ENCODE peak calls at places on chromosomes 16 and 17, in five cellular contexts. One of them, this sample, is unnamed. For H3K36me3, the result is how much of the 10 kb centered on the place peaks cover.

GRCh38 chr17:58335061-58335731 is 6.6 kb upstream of the TSPOAP1 start:
- DNase-seq in brain microvascular endothelial cell: no peak
- DNase-seq in gastrocnemius medialis: no peak
- DNase-seq in Peyer's patch: peak
- DNase-seq in heart left ventricle: no peak
- DNase-seq in this sample: no peak

GRCh38 chr16:85916141-85916890 is 17.4 kb downstream of the IRF8 start:
- DNase-seq in brain microvascular endothelial cell: no peak
- DNase-seq in gastrocnemius medialis: no peak
- DNase-seq in Peyer's patch: peak
- DNase-seq in heart left ventricle: peak
- DNase-seq in this sample: peak

GRCh38 chr17:16215002-16215272 is 397 bp downstream of the NCOR1 start:
- DNase-seq in brain microvascular endothelial cell: no peak
- DNase-seq in gastrocnemius medialis: peak
- DNase-seq in Peyer's patch: peak
- DNase-seq in heart left ventricle: no peak
- DNase-seq in this sample: peak

GRCh38 chr16:72921620-72922019 is 126.3 kb downstream of the ZFHX3 start:
- DNase-seq in brain microvascular endothelial cell: peak
- DNase-seq in gastrocnemius medialis: no peak
- DNase-seq in Peyer's patch: no peak
- DNase-seq in heart left ventricle: no peak
- DNase-seq in this sample: peak

GRCh38 chr17:47815106-47815918 is 6.3 kb downstream of the OSBPL7 start:
- DNase-seq in brain microvascular endothelial cell: no peak
- DNase-seq in gastrocnemius medialis: no peak
- DNase-seq in Peyer's patch: no peak
- DNase-seq in heart left ventricle: no peak
- DNase-seq in this sample: no peak

GRCh38 chr17:80103686-80104085 is 2.3 kb downstream of the GAA start:
- DNase-seq in brain microvascular endothelial cell: no peak
- DNase-seq in gastrocnemius medialis: no peak
- DNase-seq in Peyer's patch: no peak
- DNase-seq in heart left ventricle: no peak
- DNase-seq in this sample: no peak

GRCh38 chr17:78140169-78141051 is 5.8 kb upstream of the C17orf99 start:
- DNase-seq in brain microvascular endothelial cell: peak
- DNase-seq in gastrocnemius medialis: peak
- DNase-seq in Peyer's patch: peak
- DNase-seq in heart left ventricle: peak
- DNase-seq in this sample: peak

GRCh38 chr16:21001262-21001661 is 100.7 kb downstream of the LYRM1 start:
- DNase-seq in brain microvascular endothelial cell: peak
- DNase-seq in gastrocnemius medialis: no peak
- DNase-seq in Peyer's patch: no peak
- DNase-seq in heart left ventricle: no peak
- DNase-seq in this sample: peak

GRCh38 chr17:78359216-78359935 is 501 bp downstream of the SOCS3 start:
- DNase-seq in brain microvascular endothelial cell: no peak
- DNase-seq in gastrocnemius medialis: no peak
- DNase-seq in Peyer's patch: peak
- DNase-seq in heart left ventricle: peak
- DNase-seq in this sample: peak

GRCh38 chr16:7615565-7615964 is 282.9 kb downstream of the RBFOX1 start:
- DNase-seq in brain microvascular endothelial cell: no peak
- DNase-seq in gastrocnemius medialis: peak
- DNase-seq in Peyer's patch: no peak
- DNase-seq in heart left ventricle: no peak
- DNase-seq in this sample: no peak

GRCh38 chr16:11322823-11323222 is 22.4 kb upstream of the RMI2 start:
- DNase-seq in brain microvascular endothelial cell: no peak
- DNase-seq in gastrocnemius medialis: no peak
- DNase-seq in Peyer's patch: no peak
- DNase-seq in heart left ventricle: no peak
- DNase-seq in this sample: no peak

GRCh38 chr17:64216385-64217248 is 46.4 kb downstream of the TEX2 start:
- DNase-seq in brain microvascular endothelial cell: peak
- DNase-seq in gastrocnemius medialis: peak
- DNase-seq in Peyer's patch: peak
- DNase-seq in heart left ventricle: peak
- DNase-seq in this sample: no peak

GRCh38 chr16:16890964-16891363 is 512.0 kb downstream of the NPIPA7 start:
- DNase-seq in brain microvascular endothelial cell: no peak
- DNase-seq in gastrocnemius medialis: no peak
- DNase-seq in Peyer's patch: no peak
- DNase-seq in heart left ventricle: no peak
- DNase-seq in this sample: no peak

GRCh38 chr17:14775761-14776492 is 475.0 kb downstream of the HS3ST3B1 start:
- DNase-seq in brain microvascular endothelial cell: peak
- DNase-seq in gastrocnemius medialis: no peak
- DNase-seq in Peyer's patch: no peak
- DNase-seq in heart left ventricle: no peak
- DNase-seq in this sample: no peak

GRCh38 chr17:5861246-5861645 is 208.9 kb upstream of the WSCD1 start:
- DNase-seq in brain microvascular endothelial cell: no peak
- DNase-seq in gastrocnemius medialis: no peak
- DNase-seq in Peyer's patch: no peak
- DNase-seq in heart left ventricle: no peak
- DNase-seq in this sample: no peak

GRCh38 chr17:67013891-67014290 is 30.5 kb upstream of the CACNG1 start:
- DNase-seq in brain microvascular endothelial cell: no peak
- DNase-seq in gastrocnemius medialis: no peak
- DNase-seq in Peyer's patch: no peak
- DNase-seq in heart left ventricle: no peak
- DNase-seq in this sample: no peak

GRCh38 chr17:3511841-3512511 is 36.2 kb downstream of the ASPA start:
- DNase-seq in brain microvascular endothelial cell: no peak
- DNase-seq in gastrocnemius medialis: no peak
- DNase-seq in Peyer's patch: no peak
- DNase-seq in heart left ventricle: no peak
- DNase-seq in this sample: no peak

GRCh38 chr17:75872434-75873351 is 5.7 kb downstream of the TRIM47 start:
- DNase-seq in brain microvascular endothelial cell: peak
- DNase-seq in gastrocnemius medialis: peak
- DNase-seq in Peyer's patch: peak
- DNase-seq in heart left ventricle: peak
- DNase-seq in this sample: no peak

GRCh38 chr16:8931864-8932263 is 31.8 kb downstream of the USP7 start:
- DNase-seq in brain microvascular endothelial cell: peak
- DNase-seq in gastrocnemius medialis: no peak
- DNase-seq in Peyer's patch: peak
- DNase-seq in heart left ventricle: peak
- DNase-seq in this sample: peak

GRCh38 chr17:69423450-69423849 is 9.0 kb downstream of the MAP2K6 start:
- DNase-seq in brain microvascular endothelial cell: no peak
- DNase-seq in gastrocnemius medialis: no peak
- DNase-seq in Peyer's patch: no peak
- DNase-seq in heart left ventricle: no peak
- DNase-seq in this sample: peak

GRCh38 chr16:21023509-21024202 is 123.1 kb downstream of the LYRM1 start:
- DNase-seq in brain microvascular endothelial cell: no peak
- DNase-seq in gastrocnemius medialis: no peak
- DNase-seq in Peyer's patch: peak
- DNase-seq in heart left ventricle: peak
- DNase-seq in this sample: no peak

GRCh38 chr17:55743103-55743679 is 7.7 kb upstream of the PCTP start:
- DNase-seq in brain microvascular endothelial cell: no peak
- DNase-seq in gastrocnemius medialis: no peak
- DNase-seq in Peyer's patch: peak
- DNase-seq in heart left ventricle: no peak
- DNase-seq in this sample: no peak

GRCh38 chr16:62256406-62256805 is 220.2 kb upstream of the CDH8 start:
- DNase-seq in brain microvascular endothelial cell: no peak
- DNase-seq in gastrocnemius medialis: no peak
- DNase-seq in Peyer's patch: no peak
- DNase-seq in heart left ventricle: no peak
- DNase-seq in this sample: peak

GRCh38 chr17:20206068-20206467 is 196.9 kb downstream of the SPECC1 start:
- DNase-seq in brain microvascular endothelial cell: no peak
- DNase-seq in gastrocnemius medialis: no peak
- DNase-seq in Peyer's patch: no peak
- DNase-seq in heart left ventricle: no peak
- DNase-seq in this sample: no peak

GRCh38 chr17:54347495-54347894 is 524.8 kb downstream of the KIF2B start:
- DNase-seq in brain microvascular endothelial cell: no peak
- DNase-seq in gastrocnemius medialis: no peak
- DNase-seq in Peyer's patch: no peak
- DNase-seq in heart left ventricle: no peak
- DNase-seq in this sample: no peak

GRCh38 chr17:39099686-39100293 is 51.6 kb downstream of the PLXDC1 start:
- DNase-seq in brain microvascular endothelial cell: no peak
- DNase-seq in gastrocnemius medialis: peak
- DNase-seq in Peyer's patch: peak
- DNase-seq in heart left ventricle: peak
- DNase-seq in this sample: peak

GRCh38 chr16:3187798-3188674 is at the start of gene OR1F1:
- DNase-seq in brain microvascular endothelial cell: peak
- DNase-seq in gastrocnemius medialis: no peak
- DNase-seq in Peyer's patch: peak
- DNase-seq in heart left ventricle: no peak
- DNase-seq in this sample: peak

GRCh38 chr17:56737741-56738161 is 96.0 kb downstream of the C17orf67 start:
- DNase-seq in brain microvascular endothelial cell: peak
- DNase-seq in gastrocnemius medialis: no peak
- DNase-seq in Peyer's patch: no peak
- DNase-seq in heart left ventricle: no peak
- DNase-seq in this sample: no peak

GRCh38 chr17:50102164-50102991 is 7.2 kb downstream of the PDK2 start:
- DNase-seq in brain microvascular endothelial cell: no peak
- DNase-seq in gastrocnemius medialis: peak
- DNase-seq in Peyer's patch: peak
- DNase-seq in heart left ventricle: peak
- DNase-seq in this sample: no peak

GRCh38 chr16:28291651-28292626 is at the start of gene SBK1:
- DNase-seq in brain microvascular endothelial cell: peak
- DNase-seq in gastrocnemius medialis: peak
- DNase-seq in Peyer's patch: peak
- DNase-seq in heart left ventricle: peak
- DNase-seq in this sample: peak

GRCh38 chr17:32475258-32475657 is 11.5 kb upstream of the CDK5R1 start:
- DNase-seq in brain microvascular endothelial cell: no peak
- DNase-seq in gastrocnemius medialis: no peak
- DNase-seq in Peyer's patch: no peak
- DNase-seq in heart left ventricle: no peak
- DNase-seq in this sample: no peak

GRCh38 chr16:2843526-2843925 is 13.4 kb downstream of the ZG16B start:
- DNase-seq in brain microvascular endothelial cell: no peak
- DNase-seq in gastrocnemius medialis: no peak
- DNase-seq in Peyer's patch: no peak
- DNase-seq in heart left ventricle: no peak
- DNase-seq in this sample: no peak

GRCh38 chr17:35799942-35800341 is 4.5 kb upstream of the MMP28 start:
- DNase-seq in brain microvascular endothelial cell: no peak
- DNase-seq in gastrocnemius medialis: peak
- DNase-seq in Peyer's patch: no peak
- DNase-seq in heart left ventricle: peak
- DNase-seq in this sample: no peak

GRCh38 chr16:11819798-11820197 is 22.7 kb upstream of the ZC3H7A start:
- DNase-seq in brain microvascular endothelial cell: no peak
- DNase-seq in gastrocnemius medialis: no peak
- DNase-seq in Peyer's patch: peak
- DNase-seq in heart left ventricle: no peak
- DNase-seq in this sample: no peak

GRCh38 chr17:57939797-57940196 is 15.4 kb downstream of the CUEDC1 start:
- DNase-seq in brain microvascular endothelial cell: no peak
- DNase-seq in gastrocnemius medialis: peak
- DNase-seq in Peyer's patch: peak
- DNase-seq in heart left ventricle: no peak
- DNase-seq in this sample: no peak

GRCh38 chr16:51276335-51276734 is 125.3 kb upstream of the SALL1 start:
- DNase-seq in brain microvascular endothelial cell: no peak
- DNase-seq in gastrocnemius medialis: no peak
- DNase-seq in Peyer's patch: no peak
- DNase-seq in heart left ventricle: no peak
- DNase-seq in this sample: no peak

GRCh38 chr16:27721548-27722265 is 171.8 kb downstream of the KATNIP start:
- DNase-seq in brain microvascular endothelial cell: peak
- DNase-seq in gastrocnemius medialis: peak
- DNase-seq in Peyer's patch: peak
- DNase-seq in heart left ventricle: peak
- DNase-seq in this sample: no peak

GRCh38 chr17:9890124-9890523 is 14.9 kb downstream of the RCVRN start:
- DNase-seq in brain microvascular endothelial cell: no peak
- DNase-seq in gastrocnemius medialis: no peak
- DNase-seq in Peyer's patch: no peak
- DNase-seq in heart left ventricle: no peak
- DNase-seq in this sample: peak
- TF ChIP-seq CTCF in brain microvascular endothelial cell: peak
- TF ChIP-seq CTCF in gastrocnemius medialis: peak
- TF ChIP-seq CTCF in Peyer's patch: no peak
- TF ChIP-seq CTCF in heart left ventricle: peak
- TF ChIP-seq CTCF in this sample: peak

GRCh38 chr17:17414316-17414937 is 62.4 kb upstream of the MED9 start:
- DNase-seq in brain microvascular endothelial cell: no peak
- DNase-seq in gastrocnemius medialis: peak
- DNase-seq in Peyer's patch: no peak
- DNase-seq in heart left ventricle: no peak
- DNase-seq in this sample: no peak

GRCh38 chr17:17415006-17415405 is 61.8 kb upstream of the MED9 start:
- DNase-seq in brain microvascular endothelial cell: no peak
- DNase-seq in gastrocnemius medialis: no peak
- DNase-seq in Peyer's patch: no peak
- DNase-seq in heart left ventricle: no peak
- DNase-seq in this sample: no peak

GRCh38 chr17:17416400-17417360 is 60.1 kb upstream of the MED9 start:
- DNase-seq in brain microvascular endothelial cell: peak
- DNase-seq in gastrocnemius medialis: peak
- DNase-seq in Peyer's patch: no peak
- DNase-seq in heart left ventricle: no peak
- DNase-seq in this sample: peak

GRCh38 chr17:17417718-17418151 is 59.1 kb upstream of the MED9 start:
- DNase-seq in brain microvascular endothelial cell: no peak
- DNase-seq in gastrocnemius medialis: no peak
- DNase-seq in Peyer's patch: peak
- DNase-seq in heart left ventricle: no peak
- DNase-seq in this sample: no peak

GRCh38 chr17:17416007-17416399 is 60.8 kb upstream of the MED9 start:
- DNase-seq in brain microvascular endothelial cell: peak
- DNase-seq in gastrocnemius medialis: peak
- DNase-seq in Peyer's patch: no peak
- DNase-seq in heart left ventricle: no peak
- DNase-seq in this sample: peak
- H3K27ac ChIP-seq in brain microvascular endothelial cell: peak
- H3K27ac ChIP-seq in gastrocnemius medialis: peak
- H3K27ac ChIP-seq in Peyer's patch: peak
- H3K27ac ChIP-seq in heart left ventricle: peak
- H3K27ac ChIP-seq in this sample: no peak

GRCh38 chr16:55571-56136 is 2.0 kb downstream of the SNRNP25 start:
- DNase-seq in brain microvascular endothelial cell: no peak
- DNase-seq in gastrocnemius medialis: peak
- DNase-seq in Peyer's patch: no peak
- DNase-seq in heart left ventricle: no peak
- DNase-seq in this sample: no peak
- H3K36me3 ChIP-seq in brain microvascular endothelial cell: half or more
- H3K36me3 ChIP-seq in gastrocnemius medialis: half or more
- H3K36me3 ChIP-seq in Peyer's patch: under half
- H3K36me3 ChIP-seq in heart left ventricle: under half
- H3K36me3 ChIP-seq in this sample: under half

GRCh38 chr17:72602517-72603345 is 481.9 kb downstream of the SOX9 start:
- DNase-seq in brain microvascular endothelial cell: peak
- DNase-seq in gastrocnemius medialis: no peak
- DNase-seq in Peyer's patch: no peak
- DNase-seq in heart left ventricle: no peak
- DNase-seq in this sample: no peak
- TF ChIP-seq CTCF in brain microvascular endothelial cell: peak
- TF ChIP-seq CTCF in gastrocnemius medialis: no peak
- TF ChIP-seq CTCF in Peyer's patch: no peak
- TF ChIP-seq CTCF in heart left ventricle: no peak
- TF ChIP-seq CTCF in this sample: no peak